ENCODE peak calls at places on chromosomes 11 and 22, in four cellular contexts. One of them, this sample, is unnamed.

GRCh38 chr22:44181033-44181911 is 547 bp downstream of the PARVG start:
- DNase-seq in suprapubic skin: no peak
- DNase-seq in fibroblast of lung: no peak
- DNase-seq in cardiac fibroblast: no peak
- DNase-seq in this sample: no peak

GRCh38 chr11:131932584-131933360 is 562.4 kb downstream of the NTM start:
- DNase-seq in suprapubic skin: no peak
- DNase-seq in fibroblast of lung: no peak
- DNase-seq in cardiac fibroblast: no peak
- DNase-seq in this sample: no peak

GRCh38 chr11:14644396-14645246 is 1.0 kb downstream of the PDE3B start:
- DNase-seq in suprapubic skin: no peak
- DNase-seq in fibroblast of lung: peak; percentile 31
- DNase-seq in cardiac fibroblast: peak; percentile 13
- DNase-seq in this sample: peak; percentile 38

GRCh38 chr11:12287009-12287373 is 90.4 kb upstream of the PARVA start:
- DNase-seq in suprapubic skin: peak; percentile 51
- DNase-seq in fibroblast of lung: peak; percentile 94
- DNase-seq in cardiac fibroblast: peak; percentile 96
- DNase-seq in this sample: peak; percentile 77

GRCh38 chr22:41927813-41928212 is 1.2 kb upstream of the TNFRSF13C start:
- DNase-seq in suprapubic skin: no peak
- DNase-seq in fibroblast of lung: no peak
- DNase-seq in cardiac fibroblast: no peak
- DNase-seq in this sample: no peak

GRCh38 chr11:10454902-10455631 is at the start of gene AMPD3:
- DNase-seq in suprapubic skin: no peak
- DNase-seq in fibroblast of lung: peak; percentile 93
- DNase-seq in cardiac fibroblast: peak; percentile 69
- DNase-seq in this sample: no peak

GRCh38 chr22:40720538-40721256 is 41.4 kb downstream of the MCHR1 start:
- DNase-seq in suprapubic skin: no peak
- DNase-seq in fibroblast of lung: peak; percentile 42
- DNase-seq in cardiac fibroblast: no peak
- DNase-seq in this sample: no peak

GRCh38 chr11:59259867-59260475 is 47.2 kb upstream of the MPEG1 start:
- DNase-seq in suprapubic skin: no peak
- DNase-seq in fibroblast of lung: no peak
- DNase-seq in cardiac fibroblast: no peak
- DNase-seq in this sample: no peak

GRCh38 chr11:121613724-121614123 is 161.0 kb upstream of the SORL1-AS1 start:
- DNase-seq in suprapubic skin: no peak
- DNase-seq in fibroblast of lung: peak; percentile 77
- DNase-seq in cardiac fibroblast: peak; percentile 70
- DNase-seq in this sample: peak; percentile 62

GRCh38 chr11:46916251-46916650 is 2.1 kb downstream of the LRP4 start:
- DNase-seq in suprapubic skin: no peak
- DNase-seq in fibroblast of lung: no peak
- DNase-seq in cardiac fibroblast: no peak
- DNase-seq in this sample: no peak

GRCh38 chr11:69915501-69916250 is 96.5 kb upstream of the FGF3 start:
- DNase-seq in suprapubic skin: peak; percentile 78
- DNase-seq in fibroblast of lung: peak; percentile 69
- DNase-seq in cardiac fibroblast: peak; percentile 75
- DNase-seq in this sample: peak; percentile 52

GRCh38 chr11:47340010-47340409 is 12.5 kb downstream of the MYBPC3 start:
- DNase-seq in suprapubic skin: no peak
- DNase-seq in fibroblast of lung: no peak
- DNase-seq in cardiac fibroblast: no peak
- DNase-seq in this sample: no peak

GRCh38 chr11:73784080-73784634 is 3.5 kb upstream of the MRPL48 start:
- DNase-seq in suprapubic skin: no peak
- DNase-seq in fibroblast of lung: peak; percentile 73
- DNase-seq in cardiac fibroblast: no peak
- DNase-seq in this sample: no peak

GRCh38 chr11:36265793-36266628 is 23.2 kb downstream of the COMMD9 start:
- DNase-seq in suprapubic skin: no peak
- DNase-seq in fibroblast of lung: peak; percentile 46
- DNase-seq in cardiac fibroblast: peak; percentile 57
- DNase-seq in this sample: peak; percentile 40

GRCh38 chr22:21856868-21857267 is 10.6 kb downstream of the MAPK1 start:
- DNase-seq in suprapubic skin: no peak
- DNase-seq in fibroblast of lung: no peak
- DNase-seq in cardiac fibroblast: no peak
- DNase-seq in this sample: no peak